ENCODE peak calls at places on chromosomes 1 and 21, in ten cellular contexts. W is adrenal gland, S is stomach, A is left ventricle myocardium inferior, Y is neural progenitor cell, E is astrocyte of the cerebellum, K is astrocyte of the spinal cord, V is IMR-90, M is psoas muscle, F is right lobe of liver. I is an unnamed sample.

GRCh38 chr21:39221282-39221996 is 38.2 kb upstream of the PSMG1 start:
- DNase-seq in W (no peak), S (no peak), A (no peak), Y (no peak), E (no peak), K (no peak), V (no peak), M (no peak), F (no peak), I (no peak)

GRCh38 chr1:62484824-62485468 is 48.1 kb downstream of the USP1 start:
- DNase-seq in W (no peak), S (no peak), A (no peak), Y (no peak), E (no peak), K (no peak), V (no peak), M (no peak), F (no peak), I (no peak)

GRCh38 chr1:8540971-8541370 is 223.1 kb downstream of the SLC45A1 start:
- DNase-seq in W (no peak), S (no peak), A (no peak), Y (no peak), E (no peak), K (peak), V (no peak), M (no peak), F (no peak), I (no peak)

GRCh38 chr1:246725191-246725590 is 982 bp downstream of the SCCPDH start:
- DNase-seq in W (no peak), S (no peak), A (no peak), Y (no peak), E (no peak), K (no peak), V (no peak), M (no peak), F (no peak), I (no peak)

GRCh38 chr1:197171531-197171930 is 25.1 kb upstream of the ASPM start:
- DNase-seq in W (no peak), S (no peak), A (no peak), Y (no peak), E (no peak), K (no peak), V (peak), M (no peak), F (no peak), I (peak)

GRCh38 chr21:45432575-45433255 is 27.8 kb downstream of the COL18A1 start:
- DNase-seq in W (no peak), S (no peak), A (no peak), Y (no peak), E (no peak), K (peak), V (peak), M (no peak), F (no peak), I (peak)

GRCh38 chr1:63615809-63616420 is 22.7 kb downstream of the PGM1 start:
- DNase-seq in W (peak), S (peak), A (no peak), Y (peak), E (peak), K (peak), V (peak), M (peak), F (no peak), I (peak)

GRCh38 chr1:44723496-44724407 is 7.2 kb downstream of the RNU5D-1 start:
- DNase-seq in W (peak), S (no peak), A (peak), Y (no peak), E (no peak), K (no peak), V (no peak), M (no peak), F (no peak), I (no peak)

GRCh38 chr21:38377165-38378093 is 120.6 kb downstream of the KCNJ15 start:
- DNase-seq in W (no peak), S (no peak), A (no peak), Y (no peak), E (no peak), K (no peak), V (no peak), M (no peak), F (no peak), I (no peak)

GRCh38 chr1:62405247-62405646 is 31.6 kb upstream of the USP1 start:
- DNase-seq in W (no peak), S (no peak), A (no peak), Y (no peak), E (no peak), K (no peak), V (no peak), M (no peak), F (no peak), I (no peak)

GRCh38 chr1:65174585-65174984 is 26.6 kb downstream of the AK4 start:
- DNase-seq in W (peak), S (peak), A (peak), Y (no peak), E (peak), K (peak), V (peak), M (peak), F (no peak), I (peak)

GRCh38 chr1:62142550-62142949 is 52.1 kb upstream of the L1TD1 start:
- DNase-seq in W (no peak), S (no peak), A (no peak), Y (peak), E (no peak), K (no peak), V (no peak), M (no peak), F (no peak), I (no peak)

GRCh38 chr1:227946624-227947424 is 908 bp downstream of the WNT9A start:
- DNase-seq in W (peak), S (peak), A (peak), Y (peak), E (no peak), K (peak), V (peak), M (peak), F (peak), I (peak)

GRCh38 chr21:32360401-32360981 is 32.3 kb downstream of the URB1 start:
- DNase-seq in W (peak), S (no peak), A (no peak), Y (no peak), E (no peak), K (no peak), V (no peak), M (no peak), F (no peak), I (no peak)

GRCh38 chr1:18913065-18913502 is 10.7 kb upstream of the ALDH4A1 start:
- DNase-seq in W (peak), S (peak), A (peak), Y (peak), E (peak), K (peak), V (peak), M (peak), F (peak), I (peak)

GRCh38 chr1:54125671-54126070 is 27.1 kb downstream of the CDCP2 start:
- DNase-seq in W (peak), S (peak), A (peak), Y (peak), E (no peak), K (peak), V (peak), M (peak), F (peak), I (peak)

GRCh38 chr1:109275706-109276345 is 7.1 kb downstream of the PSRC1 start:
- DNase-seq in W (no peak), S (no peak), A (peak), Y (no peak), E (peak), K (peak), V (peak), M (no peak), F (peak), I (peak)

GRCh38 chr1:162171078-162171477 is 101.6 kb downstream of the NOS1AP start:
- DNase-seq in W (no peak), S (no peak), A (no peak), Y (no peak), E (peak), K (peak), V (no peak), M (no peak), F (no peak), I (peak)

GRCh38 chr1:110068646-110069301 is 1.7 kb downstream of the ALX3 start:
- DNase-seq in W (no peak), S (no peak), A (no peak), Y (peak), E (no peak), K (no peak), V (no peak), M (peak), F (no peak), I (no peak)

GRCh38 chr1:244918422-244919319 is 54.3 kb upstream of the HNRNPU start:
- DNase-seq in W (peak), S (peak), A (peak), Y (peak), E (no peak), K (no peak), V (peak), M (peak), F (no peak), I (peak)

GRCh38 chr1:212004888-212005287 is 30.5 kb downstream of the INTS7 start:
- DNase-seq in W (no peak), S (no peak), A (no peak), Y (no peak), E (no peak), K (no peak), V (no peak), M (no peak), F (no peak), I (no peak)

GRCh38 chr1:48109390-48110009 is 112.3 kb upstream of the TRABD2B start:
- DNase-seq in W (no peak), S (no peak), A (no peak), Y (peak), E (peak), K (peak), V (peak), M (no peak), F (no peak), I (peak)

GRCh38 chr1:242017580-242018233 is 18.8 kb upstream of the MAP1LC3C start:
- DNase-seq in W (peak), S (peak), A (peak), Y (peak), E (peak), K (peak), V (peak), M (no peak), F (no peak), I (peak)

GRCh38 chr1:204146309-204146708 is 5.5 kb downstream of the ETNK2 start:
- DNase-seq in W (no peak), S (no peak), A (no peak), Y (no peak), E (no peak), K (no peak), V (no peak), M (no peak), F (peak), I (no peak)

GRCh38 chr1:90201467-90202358 is 206.8 kb downstream of the ZNF326 start:
- DNase-seq in W (no peak), S (peak), A (no peak), Y (no peak), E (no peak), K (no peak), V (peak), M (no peak), F (no peak), I (peak)

GRCh38 chr1:9233241-9233941 is 1.2 kb upstream of the H6PD start:
- DNase-seq in W (peak), S (peak), A (peak), Y (no peak), E (no peak), K (peak), V (peak), M (peak), F (peak), I (peak)

GRCh38 chr21:42850866-42851391 is 28.4 kb downstream of the WDR4 start:
- DNase-seq in W (no peak), S (peak), A (no peak), Y (peak), E (no peak), K (no peak), V (no peak), M (no peak), F (peak), I (peak)

GRCh38 chr1:156668801-156669637 is 8.2 kb downstream of the NES start:
- DNase-seq in W (no peak), S (no peak), A (no peak), Y (peak), E (no peak), K (no peak), V (no peak), M (no peak), F (no peak), I (no peak)

GRCh38 chr1:114219247-114219872 is 65.7 kb upstream of the SYT6 start:
- DNase-seq in W (no peak), S (no peak), A (no peak), Y (peak), E (no peak), K (peak), V (peak), M (no peak), F (no peak), I (peak)

GRCh38 chr1:114214016-114214415 is 60.3 kb upstream of the SYT6 start:
- DNase-seq in W (no peak), S (no peak), A (no peak), Y (no peak), E (no peak), K (no peak), V (no peak), M (no peak), F (no peak), I (no peak)

GRCh38 chr1:114216431-114217173 is 62.9 kb upstream of the SYT6 start:
- DNase-seq in W (no peak), S (no peak), A (no peak), Y (no peak), E (no peak), K (no peak), V (no peak), M (no peak), F (no peak), I (no peak)

GRCh38 chr1:114218397-114219237 is 64.9 kb upstream of the SYT6 start:
- DNase-seq in W (no peak), S (no peak), A (no peak), Y (no peak), E (no peak), K (no peak), V (no peak), M (no peak), F (no peak), I (no peak)

DNA sequence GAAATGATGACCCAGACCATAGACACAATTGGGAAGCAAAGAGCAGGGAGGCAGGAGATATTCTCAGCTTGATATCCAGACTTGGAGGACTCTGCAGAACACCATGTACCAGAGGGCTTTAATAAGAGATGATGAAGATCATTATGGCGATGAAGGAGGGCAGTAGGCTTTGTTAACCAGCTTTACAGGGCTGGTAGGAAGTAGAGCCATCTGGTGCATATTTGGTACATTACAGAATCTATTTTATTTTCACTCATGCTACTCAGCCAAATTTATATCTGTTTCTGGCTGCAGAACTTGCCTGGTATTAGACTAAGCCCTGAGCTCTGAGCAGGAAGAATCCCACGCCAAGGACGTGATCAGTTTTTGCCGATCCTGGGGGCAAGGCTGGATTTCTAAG is 61.8 kb upstream of the SYT6 start:
- DNase-seq in W (no peak), S (no peak), A (no peak), Y (no peak), E (no peak), K (no peak), V (no peak), M (no peak), F (no peak), I (peak)
- TF ChIP-seq CTCF in W (no peak), S (no peak), A (no peak), Y (no peak), E (peak), K (no peak), V (no peak), M (no peak), F (no peak), I (peak)

GRCh38 chr1:216905781-216906180 is 182.6 kb upstream of the ESRRG start:
- DNase-seq in W (no peak), S (no peak), A (no peak), Y (no peak), E (no peak), K (no peak), V (no peak), M (no peak), F (no peak), I (no peak)

GRCh38 chr1:216908116-216908515 is 184.9 kb upstream of the ESRRG start:
- DNase-seq in W (no peak), S (no peak), A (no peak), Y (no peak), E (no peak), K (no peak), V (no peak), M (no peak), F (no peak), I (no peak)

GRCh38 chr1:216913966-216914365 is 190.7 kb upstream of the ESRRG start:
- DNase-seq in W (no peak), S (no peak), A (no peak), Y (no peak), E (no peak), K (no peak), V (no peak), M (no peak), F (no peak), I (no peak)

GRCh38 chr1:216914974-216915373 is 191.7 kb upstream of the ESRRG start:
- DNase-seq in W (no peak), S (no peak), A (no peak), Y (no peak), E (no peak), K (no peak), V (peak), M (no peak), F (no peak), I (peak)

GRCh38 chr1:216910081-216910840 is 187.0 kb upstream of the ESRRG start:
- DNase-seq in W (no peak), S (no peak), A (no peak), Y (no peak), E (peak), K (peak), V (peak), M (no peak), F (no peak), I (peak)
- H3K4me3 ChIP-seq in W (no peak), S (no peak), A (no peak), Y (no peak), E (no peak), K (no peak), V (no peak), M (no peak), F (no peak), I (no peak)

DNA sequence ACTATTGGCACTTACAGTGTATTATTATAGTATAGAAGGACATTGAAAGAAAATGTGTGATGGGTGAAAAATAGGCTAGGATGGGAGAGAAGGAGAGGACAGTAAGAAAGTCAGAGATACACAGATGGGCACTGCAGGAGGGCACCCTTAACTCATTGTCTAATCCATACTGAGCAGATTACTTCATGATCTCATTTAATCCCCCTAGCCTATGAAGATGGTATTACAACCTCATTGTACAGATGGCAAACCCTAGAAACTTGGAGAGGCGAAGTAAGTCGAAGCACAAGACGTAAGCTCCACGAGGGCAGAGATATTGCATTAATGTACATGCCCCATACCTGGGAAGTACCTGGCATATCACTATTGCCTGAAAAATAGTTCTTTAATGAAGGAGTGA is 346.9 kb upstream of the DAB1 start:
- DNase-seq in W (no peak), S (no peak), A (no peak), Y (peak), E (no peak), K (no peak), V (peak), M (no peak), F (no peak), I (peak)
- TF ChIP-seq CTCF in W (no peak), S (no peak), A (peak), Y (peak), E (peak), K (peak), V (peak), M (no peak), F (peak), I (peak)

DNA sequence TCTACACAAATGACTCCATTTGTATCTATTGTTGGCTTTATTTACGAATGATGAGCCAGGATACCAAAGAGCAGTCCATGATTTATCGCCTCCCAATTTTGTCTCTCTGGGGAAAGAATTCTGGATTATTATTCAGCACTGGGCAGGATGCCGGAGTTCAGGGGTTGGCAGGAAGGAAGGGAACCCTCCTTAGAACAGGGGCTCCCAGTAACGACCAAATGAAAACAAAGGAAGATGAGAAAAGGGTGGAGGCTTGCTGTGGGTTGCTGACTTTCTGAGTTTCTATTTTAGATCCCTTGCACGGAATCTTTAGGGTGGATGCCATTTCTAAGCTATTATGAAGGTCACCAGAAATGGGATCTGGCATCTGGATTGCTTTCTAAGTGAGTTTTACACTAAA is 231.3 kb upstream of the LYPLAL1 start:
- DNase-seq in W (peak), S (no peak), A (peak), Y (no peak), E (no peak), K (peak), V (no peak), M (no peak), F (no peak), I (no peak)
- H3K4me3 ChIP-seq in W (no peak), S (no peak), A (no peak), Y (no peak), E (no peak), K (no peak), V (no peak), M (no peak), F (no peak), I (no peak)

GRCh38 chr1:37612186-37612585 is 16.4 kb upstream of the GNL2 start:
- DNase-seq in W (no peak), S (no peak), A (no peak), Y (no peak), E (no peak), K (no peak), V (no peak), M (no peak), F (no peak), I (no peak)
- TF ChIP-seq CTCF in W (no peak), S (no peak), A (no peak), Y (no peak), E (no peak), K (no peak), V (no peak), M (no peak), F (no peak), I (no peak)

I was measured in choroid plexus epithelial cell.